ENCODE peak calls at places on chromosomes 4 and X, in seven cellular contexts. O is astrocyte of the cerebellum, G is H7, T is neural crest cell, A is left cardiac atrium, Z is progenitor cell of endocrine pancreas, Y is NCI-H524. M is an unnamed sample.

GRCh38 chr4:3201718-3202702 is 46.9 kb upstream of the MSANTD1 start:
- DNase-seq in G (no peak), Z (no peak), T (no peak), O (peak; percentile 9), Y (no peak), A (no peak), M (no peak)

GRCh38 chr4:32775049-32775448 is 2054.9 kb downstream of the PCDH7 start:
- DNase-seq in O (peak; percentile 1), A (no peak), G (peak; percentile 2), T (no peak), Y (no peak), Z (no peak), M (no peak)

GRCh38 chrX:47311857-47312774 is 58.3 kb upstream of the ZNF157 start:
- DNase-seq in Z (no peak), Y (no peak), A (peak; percentile 25), G (peak; percentile 39), T (peak; percentile 32), O (peak; percentile 16), M (peak; percentile 49)

GRCh38 chrX:915427-916234 is 285.0 kb downstream of the SHOX start:
- DNase-seq in O (no peak), Y (no peak), T (no peak), G (no peak), A (no peak), Z (no peak), M (no peak)

GRCh38 chr4:55018978-55019377 is 106.4 kb downstream of the KDR start:
- DNase-seq in Y (no peak), A (no peak), G (peak; percentile 17), Z (no peak), T (no peak), O (no peak), M (no peak)

GRCh38 chr4:102585329-102585728 is 84.2 kb downstream of the NFKB1 start:
- DNase-seq in O (no peak), A (no peak), T (no peak), G (no peak), Z (no peak), Y (no peak), M (no peak)

GRCh38 chr4:139099366-139099982 is 77.5 kb downstream of the ELF2 start:
- DNase-seq in G (peak; percentile 75), O (peak; percentile 81), A (peak; percentile 60), Z (peak; percentile 60), Y (peak; percentile 65), T (peak; percentile 64), M (no peak)

GRCh38 chrX:154374361-154375155 is at the start of gene FLNA:
- DNase-seq in O (no peak), Y (no peak), Z (peak; percentile 58), A (no peak), T (no peak), G (peak; percentile 82), M (peak; percentile 63)

GRCh38 chr4:10496200-10496599 is 39.0 kb upstream of the ZNF518B start:
- DNase-seq in A (no peak), T (no peak), Y (no peak), Z (no peak), G (peak; percentile 70), O (no peak), M (no peak)

GRCh38 chr4:156193116-156193515 is 239.4 kb upstream of the CTSO start:
- DNase-seq in Y (no peak), G (no peak), Z (no peak), T (no peak), O (no peak), A (no peak), M (no peak)

GRCh38 chrX:30364229-30364628 is 55.0 kb upstream of the NR0B1 start:
- DNase-seq in O (no peak), A (no peak), Y (no peak), Z (no peak), T (no peak), G (no peak), M (no peak)

GRCh38 chrX:56813318-56813837 is 84.3 kb downstream of the NBDY start:
- DNase-seq in Y (no peak), A (peak; percentile 45), G (no peak), O (no peak), T (no peak), Z (no peak), M (no peak)